ENCODE peak calls at places on chromosomes 16 and 17, in four cellular contexts. R is stomach, P is IMR-90, Q is uterus. Z is an unnamed sample.

GRCh38 chr16:56090076-56090475 is 101.2 kb upstream of the GNAO1 start:
- DNase-seq in R (no peak), P (no peak), Q (no peak), Z (no peak)

GRCh38 chr17:75270218-75270965 is 639 bp downstream of the MIF4GD start:
- DNase-seq in R (peak; percentile 66), P (peak; percentile 76), Q (peak; percentile 65), Z (peak; percentile 96)

GRCh38 chr17:81484195-81484979 is 28.2 kb downstream of the ACTG1 start:
- DNase-seq in R (peak; percentile 93), P (peak; percentile 71), Q (peak; percentile 84), Z (peak; percentile 85)

GRCh38 chr16:84109598-84110325 is 7.0 kb downstream of the MBTPS1 start:
- DNase-seq in R (no peak), P (peak; percentile 11), Q (no peak), Z (no peak)

GRCh38 chr16:24838554-24839266 is 7.1 kb upstream of the SLC5A11 start:
- DNase-seq in R (no peak), P (peak; percentile 70), Q (no peak), Z (peak; percentile 66)

GRCh38 chr17:78836420-78837021 is 4.1 kb downstream of the USP36 start:
- DNase-seq in R (no peak), P (no peak), Q (no peak), Z (no peak)

GRCh38 chr17:21028192-21028591 is 14.6 kb downstream of the USP22 start:
- DNase-seq in R (no peak), P (no peak), Q (no peak), Z (no peak)

GRCh38 chr16:23823475-23824407 is 12.0 kb upstream of the PRKCB start:
- DNase-seq in R (no peak), P (no peak), Q (no peak), Z (no peak)

GRCh38 chr17:73711184-73711583 is 66.9 kb upstream of the SDK2 start:
- DNase-seq in R (no peak), P (no peak), Q (no peak), Z (peak; percentile 33)

GRCh38 chr17:83173997-83174858 is 94.8 kb downstream of the METRNL start:
- DNase-seq in R (no peak), P (peak; percentile 21), Q (peak; percentile 12), Z (peak; percentile 70)

GRCh38 chr16:57761301-57761700 is 25.7 kb downstream of the KATNB1 start:
- DNase-seq in R (no peak), P (no peak), Q (no peak), Z (no peak)

GRCh38 chr17:75875182-75875939 is 3.0 kb downstream of the TRIM47 start:
- DNase-seq in R (peak; percentile 60), P (no peak), Q (no peak), Z (no peak)

GRCh38 chr16:14629612-14629918 is 495 bp downstream of the PARN start:
- DNase-seq in R (no peak), P (no peak), Q (no peak), Z (no peak)

GRCh38 chr16:76071690-76072089 is 205.5 kb upstream of the CNTNAP4 start:
- DNase-seq in R (no peak), P (no peak), Q (no peak), Z (no peak)
- TF ChIP-seq POLR2A in R (no peak), P (no peak), Q (no peak), Z (no peak)

GRCh38 chr17:35022536-35023063 is 40.9 kb downstream of the RFFL start:
- DNase-seq in R (peak; percentile 60), P (peak; percentile 87), Q (peak; percentile 64), Z (peak; percentile 86)
- TF ChIP-seq CTCF in R (no peak), P (peak; percentile 50), Q (no peak), Z (no peak)

GRCh38 chr17:28896491-28896883 is 1.0 kb downstream of the FLOT2 start:
- DNase-seq in R (no peak), P (no peak), Q (no peak), Z (no peak)

GRCh38 chr17:28896884-28897768 is at the start of gene FLOT2:
- DNase-seq in R (peak; percentile 54), P (peak; percentile 30), Q (peak; percentile 65), Z (peak; percentile 81)

GRCh38 chr17:28898261-28898955 is 875 bp upstream of the FLOT2 start:
- DNase-seq in R (no peak), P (no peak), Q (no peak), Z (no peak)

GRCh38 chr17:28899212-28899815 is 1.8 kb upstream of the FLOT2 start:
- DNase-seq in R (no peak), P (no peak), Q (no peak), Z (peak; percentile 34)

GRCh38 chr17:28897769-28898259 is 281 bp upstream of the FLOT2 start:
- DNase-seq in R (no peak), P (no peak), Q (no peak), Z (no peak)
- TF ChIP-seq POLR2A in R (no peak), P (no peak), Q (no peak), Z (peak; percentile 7)

GRCh38 chr17:30551666-30552339 is 74.6 kb downstream of the GOSR1 start:
- DNase-seq in R (peak; percentile 9), P (no peak), Q (no peak), Z (no peak)

GRCh38 chr17:30552994-30553565 is 75.9 kb downstream of the GOSR1 start:
- DNase-seq in R (peak; percentile 9), P (no peak), Q (no peak), Z (no peak)

GRCh38 chr17:30556374-30557332 is 79.4 kb downstream of the GOSR1 start:
- DNase-seq in R (peak; percentile 20), P (no peak), Q (no peak), Z (no peak)

GRCh38 chr17:30555942-30556341 is 78.7 kb downstream of the GOSR1 start:
- DNase-seq in R (peak; percentile 11), P (no peak), Q (no peak), Z (no peak)

DNA sequence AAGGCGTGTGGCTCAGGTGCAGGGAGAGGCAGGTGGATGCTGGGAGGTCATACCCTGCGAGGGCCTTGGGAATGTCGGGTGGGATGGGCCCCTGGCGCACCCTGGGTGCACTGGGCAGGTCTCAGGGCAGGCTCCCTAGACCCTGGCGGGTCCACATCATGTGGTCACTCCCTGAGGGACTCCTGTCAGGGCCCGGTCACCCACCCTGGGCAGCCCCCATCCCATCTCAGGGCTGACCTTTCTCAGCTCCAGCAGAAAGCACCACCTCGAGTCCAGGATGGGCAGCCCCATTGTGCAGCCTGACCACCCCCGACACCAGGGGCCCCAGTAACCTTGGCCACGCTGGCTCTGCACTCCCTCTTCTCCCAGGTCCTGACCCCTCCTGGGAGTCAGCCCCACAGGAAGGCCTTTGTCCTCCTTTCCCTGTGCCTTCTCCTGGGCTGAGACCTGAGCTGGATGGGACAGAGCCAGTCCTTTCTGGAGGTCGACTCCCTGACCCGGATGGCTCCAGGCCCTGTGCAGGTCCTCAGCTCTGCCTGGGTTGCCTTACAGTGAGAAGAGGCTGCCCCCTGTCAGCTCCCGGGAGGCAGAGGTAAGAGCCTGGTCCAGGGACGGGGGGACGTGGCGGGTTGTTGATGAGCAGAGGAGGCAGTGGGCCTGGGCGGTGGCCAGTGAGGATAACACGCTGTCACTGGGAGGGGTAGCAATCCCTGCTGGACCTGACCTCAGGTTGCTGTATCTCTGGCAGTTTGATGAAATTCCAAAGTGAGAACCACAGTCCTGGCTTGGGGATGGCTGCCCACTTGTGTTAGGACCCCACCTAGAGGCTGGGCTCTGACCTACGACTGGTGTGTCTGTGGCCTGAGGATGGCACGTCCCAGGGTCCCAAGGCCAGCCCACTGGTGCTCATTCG is 77.9 kb downstream of the GOSR1 start:
- DNase-seq in R (peak; percentile 26), P (peak; percentile 15), Q (no peak), Z (peak; percentile 68)
- TF ChIP-seq CTCF in R (no peak), P (peak; percentile 27), Q (no peak), Z (peak; percentile 44)

GRCh38 chr16:31350275-31351005 is 4.5 kb upstream of the ITGAX start:
- DNase-seq in R (no peak), P (no peak), Q (no peak), Z (peak; percentile 82)
- TF ChIP-seq POLR2A in R (no peak), P (no peak), Q (no peak), Z (no peak)

Z was measured in NB4.